ENCODE peak calls at places on chromosomes 16 and 17, in six cellular contexts. One of them, this sample, is unnamed.

GRCh38 chr17:68694791-68695485 is 93.8 kb upstream of the FAM20A start:
- DNase-seq in fibroblast of lung: no peak
- DNase-seq in hepatocyte: no peak
- DNase-seq in neural progenitor cell: no peak
- DNase-seq in GM23338: no peak
- DNase-seq in K562: no peak
- DNase-seq in this sample: no peak

GRCh38 chr17:40070644-40070894 is 7.8 kb downstream of the THRA start:
- DNase-seq in GM23338: no peak
- DNase-seq in hepatocyte: no peak
- DNase-seq in fibroblast of lung: no peak
- DNase-seq in K562: no peak
- DNase-seq in neural progenitor cell: no peak
- DNase-seq in this sample: no peak

GRCh38 chr17:69358688-69359596 is 32.0 kb upstream of the ABCA5 start:
- DNase-seq in K562: peak
- DNase-seq in hepatocyte: peak
- DNase-seq in GM23338: peak
- DNase-seq in neural progenitor cell: peak
- DNase-seq in fibroblast of lung: no peak
- DNase-seq in this sample: peak

GRCh38 chr17:8069587-8069860 is 18.0 kb downstream of the ALOX12B start:
- DNase-seq in hepatocyte: no peak
- DNase-seq in K562: no peak
- DNase-seq in neural progenitor cell: no peak
- DNase-seq in GM23338: no peak
- DNase-seq in fibroblast of lung: no peak
- DNase-seq in this sample: no peak

GRCh38 chr17:79720705-79721295 is 9.9 kb upstream of the ENPP7 start:
- DNase-seq in K562: no peak
- DNase-seq in fibroblast of lung: no peak
- DNase-seq in GM23338: no peak
- DNase-seq in hepatocyte: no peak
- DNase-seq in neural progenitor cell: no peak
- DNase-seq in this sample: no peak

GRCh38 chr16:64403352-64403751 is 718.5 kb downstream of the CDH11 start:
- DNase-seq in GM23338: no peak
- DNase-seq in neural progenitor cell: no peak
- DNase-seq in hepatocyte: no peak
- DNase-seq in fibroblast of lung: no peak
- DNase-seq in K562: no peak
- DNase-seq in this sample: no peak

GRCh38 chr16:87740909-87741424 is 24.8 kb downstream of the KLHDC4 start:
- DNase-seq in hepatocyte: no peak
- DNase-seq in K562: no peak
- DNase-seq in GM23338: no peak
- DNase-seq in fibroblast of lung: peak
- DNase-seq in neural progenitor cell: no peak
- DNase-seq in this sample: no peak

GRCh38 chr17:15361592-15361991 is 20.2 kb upstream of the TEKT3 start:
- DNase-seq in fibroblast of lung: no peak
- DNase-seq in K562: no peak
- DNase-seq in hepatocyte: no peak
- DNase-seq in neural progenitor cell: no peak
- DNase-seq in GM23338: no peak
- DNase-seq in this sample: no peak

GRCh38 chr16:75660726-75661302 is 13.2 kb downstream of the TERF2IP start:
- DNase-seq in K562: no peak
- DNase-seq in hepatocyte: no peak
- DNase-seq in GM23338: no peak
- DNase-seq in neural progenitor cell: no peak
- DNase-seq in fibroblast of lung: no peak
- DNase-seq in this sample: peak

GRCh38 chr17:35287286-35287811 is 44.5 kb downstream of the SLFN5 start:
- DNase-seq in GM23338: no peak
- DNase-seq in K562: no peak
- DNase-seq in fibroblast of lung: no peak
- DNase-seq in hepatocyte: no peak
- DNase-seq in neural progenitor cell: no peak
- DNase-seq in this sample: no peak

GRCh38 chr17:62919388-62919787 is 46.6 kb upstream of the TANC2 start:
- DNase-seq in GM23338: no peak
- DNase-seq in K562: peak
- DNase-seq in neural progenitor cell: no peak
- DNase-seq in fibroblast of lung: peak
- DNase-seq in hepatocyte: no peak
- DNase-seq in this sample: peak

GRCh38 chr17:51802544-51802943 is 356.0 kb downstream of the CA10 start:
- DNase-seq in hepatocyte: no peak
- DNase-seq in GM23338: no peak
- DNase-seq in neural progenitor cell: no peak
- DNase-seq in K562: no peak
- DNase-seq in fibroblast of lung: no peak
- DNase-seq in this sample: no peak

GRCh38 chr17:72950236-72950931 is 142.1 kb downstream of the SLC39A11 start:
- DNase-seq in GM23338: no peak
- DNase-seq in K562: no peak
- DNase-seq in neural progenitor cell: no peak
- DNase-seq in hepatocyte: no peak
- DNase-seq in fibroblast of lung: no peak
- DNase-seq in this sample: no peak

GRCh38 chr17:17180741-17181525 is 25.2 kb downstream of the PLD6 start:
- DNase-seq in K562: no peak
- DNase-seq in hepatocyte: no peak
- DNase-seq in fibroblast of lung: no peak
- DNase-seq in GM23338: no peak
- DNase-seq in neural progenitor cell: no peak
- DNase-seq in this sample: no peak

GRCh38 chr16:82157836-82158235 is 12.2 kb downstream of the MPHOSPH6 start:
- DNase-seq in GM23338: no peak
- DNase-seq in neural progenitor cell: no peak
- DNase-seq in fibroblast of lung: peak
- DNase-seq in K562: no peak
- DNase-seq in hepatocyte: peak
- DNase-seq in this sample: no peak

GRCh38 chr16:23119570-23119969 is 29.7 kb downstream of the USP31 start:
- DNase-seq in K562: no peak
- DNase-seq in fibroblast of lung: peak
- DNase-seq in GM23338: no peak
- DNase-seq in hepatocyte: no peak
- DNase-seq in neural progenitor cell: no peak
- DNase-seq in this sample: no peak

GRCh38 chr17:16926591-16927451 is 45.1 kb downstream of the TNFRSF13B start:
- DNase-seq in fibroblast of lung: no peak
- DNase-seq in neural progenitor cell: no peak
- DNase-seq in hepatocyte: no peak
- DNase-seq in GM23338: no peak
- DNase-seq in K562: no peak
- DNase-seq in this sample: no peak

GRCh38 chr17:27559996-27560481 is 70.9 kb upstream of the LGALS9 start:
- DNase-seq in GM23338: no peak
- DNase-seq in fibroblast of lung: peak
- DNase-seq in hepatocyte: peak
- DNase-seq in K562: no peak
- DNase-seq in neural progenitor cell: no peak
- DNase-seq in this sample: peak

GRCh38 chr16:8866884-8867482 is 1.8 kb downstream of the CARHSP1 start:
- DNase-seq in fibroblast of lung: no peak
- DNase-seq in K562: no peak
- DNase-seq in GM23338: no peak
- DNase-seq in neural progenitor cell: peak
- DNase-seq in hepatocyte: peak
- DNase-seq in this sample: peak
- H2AFZ ChIP-seq in fibroblast of lung: no peak
- H2AFZ ChIP-seq in K562: no peak
- H2AFZ ChIP-seq in GM23338: no peak
- H2AFZ ChIP-seq in neural progenitor cell: no peak
- H2AFZ ChIP-seq in hepatocyte: peak
- H2AFZ ChIP-seq in this sample: peak

GRCh38 chr17:81189670-81190530 is 23.9 kb upstream of the AATK start:
- DNase-seq in fibroblast of lung: no peak
- DNase-seq in K562: peak
- DNase-seq in GM23338: peak
- DNase-seq in neural progenitor cell: peak
- DNase-seq in hepatocyte: no peak
- DNase-seq in this sample: no peak
- TF ChIP-seq EZH2 in fibroblast of lung: no peak
- TF ChIP-seq EZH2 in K562: no peak
- TF ChIP-seq EZH2 in GM23338: no peak
- TF ChIP-seq EZH2 in neural progenitor cell: no peak
- TF ChIP-seq EZH2 in hepatocyte: no peak
- TF ChIP-seq EZH2 in this sample: no peak

GRCh38 chr17:3886776-3887175 is 6.1 kb downstream of the CAMKK1 start:
- DNase-seq in GM23338: no peak
- DNase-seq in fibroblast of lung: no peak
- DNase-seq in K562: no peak
- DNase-seq in neural progenitor cell: no peak
- DNase-seq in hepatocyte: no peak
- DNase-seq in this sample: no peak
- H2AFZ ChIP-seq in GM23338: no peak
- H2AFZ ChIP-seq in fibroblast of lung: no peak
- H2AFZ ChIP-seq in K562: no peak
- H2AFZ ChIP-seq in neural progenitor cell: no peak
- H2AFZ ChIP-seq in hepatocyte: no peak
- H2AFZ ChIP-seq in this sample: no peak

GRCh38 chr17:81396722-81397313 is 1.6 kb downstream of the BAHCC1 start:
- DNase-seq in hepatocyte: no peak
- DNase-seq in GM23338: peak
- DNase-seq in fibroblast of lung: peak
- DNase-seq in neural progenitor cell: peak
- DNase-seq in K562: no peak
- DNase-seq in this sample: peak
- TF ChIP-seq EZH2 in hepatocyte: no peak
- TF ChIP-seq EZH2 in GM23338: peak
- TF ChIP-seq EZH2 in fibroblast of lung: no peak
- TF ChIP-seq EZH2 in neural progenitor cell: no peak
- TF ChIP-seq EZH2 in K562: no peak
- TF ChIP-seq EZH2 in this sample: no peak

DNA sequence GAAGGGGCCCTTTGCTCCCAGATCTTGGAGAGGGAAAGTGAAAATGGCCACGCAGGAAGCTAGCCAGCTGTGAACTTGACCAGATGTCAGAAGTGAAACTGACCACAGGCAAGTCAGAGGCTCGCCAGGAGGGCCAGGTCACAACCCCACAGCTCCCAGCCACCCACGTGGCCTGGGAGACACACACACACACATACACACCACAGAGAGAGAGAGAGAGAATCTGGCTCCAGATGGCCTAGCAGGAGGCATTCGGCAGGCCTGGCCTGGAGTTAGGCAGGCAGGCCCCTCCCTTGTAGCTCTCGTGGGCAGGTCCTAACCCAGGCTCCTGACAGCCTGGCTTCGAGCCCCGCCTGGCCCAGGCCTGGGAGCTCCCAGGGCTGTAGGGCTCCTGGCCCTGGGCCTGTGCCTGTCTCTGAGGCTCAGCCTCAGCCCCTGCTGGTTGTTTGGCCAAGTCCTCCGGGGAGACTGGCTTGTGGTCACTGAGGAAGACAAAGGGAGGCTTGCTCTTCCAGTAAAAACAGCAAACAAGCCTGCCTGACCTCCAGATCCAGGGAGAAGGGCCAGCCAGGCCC is 20.2 kb downstream of the NGFR start:
- DNase-seq in fibroblast of lung: peak
- DNase-seq in GM23338: peak
- DNase-seq in neural progenitor cell: peak
- DNase-seq in hepatocyte: peak
- DNase-seq in K562: peak
- DNase-seq in this sample: no peak
- H2AFZ ChIP-seq in fibroblast of lung: peak
- H2AFZ ChIP-seq in GM23338: peak
- H2AFZ ChIP-seq in neural progenitor cell: peak
- H2AFZ ChIP-seq in hepatocyte: peak
- H2AFZ ChIP-seq in K562: peak
- H2AFZ ChIP-seq in this sample: peak

DNA sequence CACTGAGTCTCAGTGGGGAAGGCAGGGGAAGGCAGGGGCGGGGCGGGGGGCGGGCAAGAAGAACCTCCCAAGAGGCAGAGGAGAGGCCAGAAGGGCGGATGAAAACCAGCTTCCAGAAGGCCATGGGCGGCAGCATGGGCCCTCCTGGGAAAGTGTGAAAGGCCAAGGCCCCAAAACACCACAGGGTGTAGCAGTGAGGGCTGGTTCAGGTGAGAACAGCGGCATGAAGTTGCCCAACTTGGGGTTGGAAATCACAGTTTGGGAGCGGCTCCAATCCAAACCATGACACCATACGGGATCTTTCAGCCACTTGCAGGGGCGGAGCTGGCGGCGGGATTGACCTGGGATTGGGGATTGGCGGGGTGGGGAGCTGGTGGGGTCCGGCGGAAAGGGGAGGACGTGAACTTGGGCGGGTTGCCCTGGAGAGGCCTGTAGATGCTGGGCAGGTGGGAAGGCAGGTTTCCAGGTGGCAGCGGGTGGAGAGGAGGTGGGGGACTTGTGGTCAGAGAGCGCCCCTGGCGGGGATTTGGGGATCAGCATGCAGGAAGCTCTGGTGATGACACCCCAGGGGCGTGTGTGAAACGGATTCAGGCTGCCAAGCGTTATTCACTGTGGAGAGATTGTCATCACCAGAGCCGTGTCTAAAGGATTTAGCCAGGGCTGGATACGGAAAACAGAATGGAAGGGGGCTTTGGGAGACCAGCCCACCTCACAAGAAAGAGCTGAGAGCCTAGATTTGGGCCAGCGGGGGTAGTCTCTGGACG is 80.9 kb downstream of the ARHGAP23 start:
- DNase-seq in GM23338: peak
- DNase-seq in neural progenitor cell: peak
- DNase-seq in K562: peak
- DNase-seq in hepatocyte: peak
- DNase-seq in fibroblast of lung: peak
- DNase-seq in this sample: peak
- TF ChIP-seq EZH2 in GM23338: no peak
- TF ChIP-seq EZH2 in neural progenitor cell: peak
- TF ChIP-seq EZH2 in K562: no peak
- TF ChIP-seq EZH2 in hepatocyte: no peak
- TF ChIP-seq EZH2 in fibroblast of lung: no peak
- TF ChIP-seq EZH2 in this sample: no peak

DNA sequence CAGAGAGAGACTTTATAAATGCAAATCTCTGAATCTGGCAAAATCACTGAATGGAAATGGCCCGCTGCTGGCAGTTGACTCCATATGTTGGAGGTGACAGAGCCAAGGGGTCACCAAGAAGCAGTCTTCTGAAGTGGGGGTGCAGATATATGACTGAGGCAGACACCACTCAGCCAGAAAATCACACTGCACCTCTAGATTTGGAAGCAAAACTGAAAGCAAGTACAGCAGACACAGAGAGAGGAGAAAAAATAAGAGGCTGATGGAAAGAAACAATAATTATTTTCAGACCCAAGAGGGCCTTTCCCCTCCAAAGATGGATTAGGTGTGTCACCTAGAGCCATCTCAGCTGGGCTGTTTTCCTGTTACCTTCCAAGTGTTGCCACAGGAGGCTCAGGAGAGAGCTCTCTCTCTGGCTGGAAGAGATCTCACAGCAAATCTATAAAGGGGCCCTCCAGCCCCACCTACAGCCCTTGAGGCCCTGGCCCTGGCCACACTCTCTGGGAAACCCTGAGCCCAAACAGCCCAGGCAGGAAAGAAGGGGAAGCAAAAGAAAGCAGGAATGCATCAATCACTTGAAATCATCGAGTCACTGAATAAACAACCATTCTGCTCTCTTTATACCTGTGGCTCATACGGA is 585.1 kb upstream of the PSMD7 start:
- DNase-seq in fibroblast of lung: no peak
- DNase-seq in neural progenitor cell: no peak
- DNase-seq in K562: no peak
- DNase-seq in hepatocyte: no peak
- DNase-seq in GM23338: peak
- DNase-seq in this sample: no peak
- H2AFZ ChIP-seq in fibroblast of lung: no peak
- H2AFZ ChIP-seq in neural progenitor cell: peak
- H2AFZ ChIP-seq in K562: no peak
- H2AFZ ChIP-seq in hepatocyte: no peak
- H2AFZ ChIP-seq in GM23338: peak
- H2AFZ ChIP-seq in this sample: no peak